ENCODE peak calls at places on chromosomes 4 and X, in seven cellular contexts. E is Karpas-422; L is stimulated activated CD8-positive, alpha-beta memory T cell treated with anti-CD3 and anti-CD28 coated beads, Interleukin-15, amount 100 ng/mL, for 24 hours; W is choroid plexus epithelial cell; D is NCI-H2029 treated with DMSO at 0.1 percent for 48 hours; O is activated CD8-positive, alpha-beta T cell treated with anti-CD3 and anti-CD28 coated beads for 36 hours; H is activated CD4-positive, alpha-beta T cell treated with anti-CD3 and anti-CD28 coated beads, Interleukin-2, amount 10 ng/mL, durations not matched to agents 7 days and 5 days. Y is an unnamed sample.

GRCh38 chr4:84908876-84909275 is 57.6 kb downstream of the WDFY3 start:
- DNase-seq in E (no peak), L (no peak), W (no peak), D (no peak), O (no peak), H (no peak), Y (no peak)

GRCh38 chr4:11635336-11635735 is 206.6 kb upstream of the HS3ST1 start:
- DNase-seq in E (no peak), L (no peak), W (peak), D (peak), O (no peak), H (no peak), Y (no peak)

GRCh38 chr4:86306816-86307215 is 53.0 kb downstream of the MAPK10 start:
- DNase-seq in E (peak), L (no peak), W (peak), D (no peak), O (no peak), H (no peak), Y (no peak)

GRCh38 chr4:119646347-119647071 is 17.9 kb upstream of the PDE5A start:
- DNase-seq in E (no peak), L (no peak), W (no peak), D (no peak), O (no peak), H (no peak), Y (no peak)

GRCh38 chrX:48966796-48967579 is 4.7 kb downstream of the KCND1 start:
- DNase-seq in E (no peak), L (no peak), W (peak), D (no peak), O (no peak), H (no peak), Y (no peak)

GRCh38 chr4:8257854-8258253 is 11.7 kb upstream of the HTRA3 start:
- DNase-seq in E (no peak), L (no peak), W (no peak), D (no peak), O (no peak), H (no peak), Y (no peak)

GRCh38 chrX:63250253-63250868 is 100.8 kb downstream of the SPIN4 start:
- DNase-seq in E (peak), L (no peak), W (peak), D (no peak), O (peak), H (peak), Y (peak)

GRCh38 chr4:172686021-172686420 is 482.6 kb upstream of the GALNT7 start:
- DNase-seq in E (no peak), L (no peak), W (no peak), D (no peak), O (no peak), H (no peak), Y (no peak)

GRCh38 chrX:124211312-124211942 is 121.0 kb upstream of the TEX13D start:
- DNase-seq in E (peak), L (no peak), W (peak), D (peak), O (peak), H (peak), Y (peak)

GRCh38 chrX:98194036-98194435 is 1310.3 kb downstream of the RPA4 start:
- DNase-seq in E (peak), L (no peak), W (no peak), D (no peak), O (no peak), H (no peak), Y (no peak)

GRCh38 chr4:25095756-25096552 is 64.3 kb downstream of the SEPSECS start:
- DNase-seq in E (no peak), L (no peak), W (no peak), D (no peak), O (no peak), H (no peak), Y (no peak)